ENCODE peak calls at places on chromosomes 3 and 15, in six cellular contexts. L, H, C, B, W and M are unnamed samples.
A peak's percentile ranks its signal among the peaks of the same experiment; 100 is the strongest.

GRCh38 chr15:69587731-69588130 is 135.1 kb downstream of the RPLP1 start:
- DNase-seq in L (no peak), H (no peak), C (no peak), B (no peak), W (no peak), M (no peak)

GRCh38 chr3:26202169-26202568 is 412.3 kb downstream of the OXSM start:
- DNase-seq in L (no peak), H (no peak), C (no peak), B (no peak), W (no peak), M (no peak)

GRCh38 chr15:57570340-57570739 is 21.4 kb upstream of the MYZAP start:
- DNase-seq in L (no peak), H (no peak), C (no peak), B (no peak), W (no peak), M (no peak)

GRCh38 chr15:29904731-29905417 is 82.6 kb upstream of the TJP1 start:
- DNase-seq in L (no peak), H (no peak), C (no peak), B (no peak), W (peak; percentile 38), M (no peak)

GRCh38 chr3:178990293-178990692 is 81.3 kb downstream of the ZMAT3 start:
- DNase-seq in L (no peak), H (no peak), C (no peak), B (no peak), W (no peak), M (no peak)

GRCh38 chr15:87672309-87672897 is 584.1 kb downstream of the NTRK3 start:
- DNase-seq in L (peak; percentile 34), H (no peak), C (peak; percentile 0), B (no peak), W (peak; percentile 68), M (peak; percentile 11)

GRCh38 chr3:161854232-161854771 is 357.7 kb downstream of the OTOL1 start:
- DNase-seq in L (peak; percentile 89), H (no peak), C (no peak), B (peak; percentile 9), W (no peak), M (no peak)

GRCh38 chr15:96356494-96357455 is 26.3 kb downstream of the NR2F2 start:
- DNase-seq in L (peak; percentile 85), H (peak; percentile 88), C (peak; percentile 72), B (peak; percentile 82), W (peak; percentile 91), M (peak; percentile 80)